ENCODE peak calls at places on chromosomes 3 and 15, in ten cellular contexts. P, Q, F, Y, L, O, J, G, E and Z are unnamed samples.

GRCh38 chr3:33482126-33482525 is 41.9 kb upstream of the UBP1 start:
- DNase-seq in P (no peak), Q (no peak), F (peak), Y (peak), L (no peak), O (peak), J (peak), G (no peak), E (no peak), Z (no peak)

GRCh38 chr3:17313746-17314145 is 428.7 kb downstream of the TBC1D5 start:
- DNase-seq in P (no peak), Q (no peak), F (no peak), Y (no peak), L (no peak), O (no peak), J (no peak), G (no peak), E (no peak), Z (no peak)

GRCh38 chr3:4980229-4981159 is 1.3 kb downstream of the BHLHE40 start:
- DNase-seq in P (peak), Q (peak), F (peak), Y (peak), L (peak), O (no peak), J (peak), G (peak), E (peak), Z (peak)

GRCh38 chr3:132911741-132912415 is 126.3 kb upstream of the TMEM108 start:
- DNase-seq in P (peak), Q (no peak), F (peak), Y (no peak), L (no peak), O (no peak), J (no peak), G (no peak), E (no peak), Z (no peak)

GRCh38 chr15:63196846-63197245 is 7.4 kb downstream of the RAB8B start:
- DNase-seq in P (no peak), Q (no peak), F (no peak), Y (no peak), L (no peak), O (peak), J (no peak), G (no peak), E (no peak), Z (no peak)

GRCh38 chr3:52444860-52445793 is at the start of gene SEMA3G:
- DNase-seq in P (peak), Q (peak), F (peak), Y (peak), L (peak), O (no peak), J (peak), G (no peak), E (peak), Z (peak)

GRCh38 chr15:40782609-40783227 is 12.9 kb downstream of the C15orf62 start:
- DNase-seq in P (no peak), Q (peak), F (no peak), Y (peak), L (peak), O (no peak), J (no peak), G (no peak), E (peak), Z (peak)

GRCh38 chr3:13223574-13224237 is 150.5 kb upstream of the IQSEC1 start:
- DNase-seq in P (no peak), Q (no peak), F (peak), Y (no peak), L (peak), O (no peak), J (no peak), G (no peak), E (no peak), Z (no peak)

GRCh38 chr15:73318463-73319351 is 50.1 kb downstream of the HCN4 start:
- DNase-seq in P (no peak), Q (no peak), F (no peak), Y (peak), L (peak), O (no peak), J (no peak), G (no peak), E (no peak), Z (peak)

GRCh38 chr3:39384665-39385000 is 1.5 kb downstream of the SLC25A38 start:
- DNase-seq in P (no peak), Q (no peak), F (no peak), Y (no peak), L (no peak), O (no peak), J (no peak), G (no peak), E (no peak), Z (no peak)

GRCh38 chr3:124751501-124751900 is 21.2 kb downstream of the UMPS start:
- DNase-seq in P (no peak), Q (no peak), F (no peak), Y (no peak), L (no peak), O (no peak), J (no peak), G (no peak), E (no peak), Z (no peak)

GRCh38 chr3:128824132-128824850 is 55.1 kb upstream of the ACAD9 start:
- DNase-seq in P (no peak), Q (peak), F (no peak), Y (no peak), L (no peak), O (no peak), J (no peak), G (no peak), E (no peak), Z (no peak)

GRCh38 chr15:71431345-71432336 is 316.4 kb downstream of the THSD4 start:
- DNase-seq in P (no peak), Q (no peak), F (no peak), Y (no peak), L (no peak), O (no peak), J (no peak), G (no peak), E (no peak), Z (no peak)

GRCh38 chr3:67349551-67350174 is 304.7 kb downstream of the SUCLG2 start:
- DNase-seq in P (peak), Q (no peak), F (no peak), Y (peak), L (no peak), O (no peak), J (peak), G (peak), E (no peak), Z (no peak)

GRCh38 chr15:40249477-40250303 is 10.8 kb downstream of the PAK6 start:
- DNase-seq in P (no peak), Q (peak), F (no peak), Y (peak), L (peak), O (no peak), J (peak), G (peak), E (no peak), Z (peak)

GRCh38 chr3:79361748-79362378 is 405.9 kb downstream of the ROBO1 start:
- DNase-seq in P (peak), Q (no peak), F (peak), Y (peak), L (no peak), O (no peak), J (peak), G (peak), E (no peak), Z (no peak)

GRCh38 chr3:18030371-18030870 is 288.0 kb upstream of the TBC1D5 start:
- DNase-seq in P (no peak), Q (no peak), F (no peak), Y (no peak), L (no peak), O (no peak), J (no peak), G (no peak), E (no peak), Z (no peak)

GRCh38 chr3:172598904-172599303 is 75.7 kb upstream of the TNFSF10 start:
- DNase-seq in P (no peak), Q (no peak), F (no peak), Y (no peak), L (no peak), O (no peak), J (no peak), G (no peak), E (no peak), Z (no peak)

GRCh38 chr3:159904455-159904854 is 84.2 kb upstream of the IL12A start:
- DNase-seq in P (no peak), Q (no peak), F (no peak), Y (no peak), L (no peak), O (no peak), J (no peak), G (no peak), E (no peak), Z (no peak)

GRCh38 chr3:153889905-153890334 is 231.3 kb upstream of the ARHGEF26 start:
- DNase-seq in P (no peak), Q (no peak), F (no peak), Y (no peak), L (no peak), O (no peak), J (no peak), G (no peak), E (no peak), Z (no peak)

GRCh38 chr3:196499061-196499460 is 4.5 kb downstream of the RNF168 start:
- DNase-seq in P (peak), Q (no peak), F (peak), Y (peak), L (no peak), O (no peak), J (peak), G (peak), E (no peak), Z (no peak)

GRCh38 chr3:108067768-108068167 is 23.1 kb downstream of the CD47 start:
- DNase-seq in P (no peak), Q (no peak), F (no peak), Y (peak), L (no peak), O (no peak), J (peak), G (no peak), E (no peak), Z (no peak)

GRCh38 chr3:6220361-6220957 is 640.5 kb upstream of the GRM7 start:
- DNase-seq in P (no peak), Q (no peak), F (no peak), Y (no peak), L (no peak), O (no peak), J (no peak), G (no peak), E (no peak), Z (no peak)

GRCh38 chr15:73983211-73983727 is 8.8 kb downstream of the STOML1 start:
- DNase-seq in P (peak), Q (peak), F (peak), Y (peak), L (no peak), O (peak), J (peak), G (peak), E (no peak), Z (peak)

GRCh38 chr3:146503459-146504202 is 34.3 kb upstream of the PLSCR2 start:
- DNase-seq in P (peak), Q (no peak), F (peak), Y (peak), L (no peak), O (peak), J (peak), G (peak), E (no peak), Z (peak)

GRCh38 chr3:15557511-15557946 is 36.0 kb upstream of the COLQ start:
- DNase-seq in P (peak), Q (no peak), F (peak), Y (peak), L (peak), O (no peak), J (peak), G (peak), E (peak), Z (no peak)

GRCh38 chr3:19190136-19190535 is 41.8 kb downstream of the KCNH8 start:
- DNase-seq in P (no peak), Q (no peak), F (no peak), Y (no peak), L (no peak), O (no peak), J (no peak), G (no peak), E (no peak), Z (no peak)

GRCh38 chr15:91456921-91457320 is 356.9 kb downstream of the SV2B start:
- DNase-seq in P (no peak), Q (no peak), F (no peak), Y (peak), L (no peak), O (no peak), J (peak), G (no peak), E (no peak), Z (no peak)

GRCh38 chr3:197516517-197516889 is 39.3 kb downstream of the BDH1 start:
- DNase-seq in P (peak), Q (no peak), F (peak), Y (peak), L (peak), O (peak), J (peak), G (peak), E (no peak), Z (peak)

GRCh38 chr3:115359507-115359906 is 212.4 kb upstream of the ZBTB20 start:
- DNase-seq in P (peak), Q (no peak), F (peak), Y (peak), L (no peak), O (no peak), J (peak), G (no peak), E (no peak), Z (no peak)

GRCh38 chr3:48514431-48515227 is 10.7 kb upstream of the SHISA5 start:
- DNase-seq in P (no peak), Q (no peak), F (no peak), Y (no peak), L (no peak), O (no peak), J (no peak), G (no peak), E (no peak), Z (no peak)

GRCh38 chr3:182094321-182094720 is 382.6 kb downstream of the SOX2 start:
- DNase-seq in P (no peak), Q (no peak), F (no peak), Y (no peak), L (no peak), O (no peak), J (no peak), G (no peak), E (no peak), Z (no peak)

GRCh38 chr3:196240424-196240823 is 24.1 kb downstream of the SLC51A start:
- DNase-seq in P (no peak), Q (no peak), F (no peak), Y (no peak), L (no peak), O (no peak), J (no peak), G (no peak), E (no peak), Z (no peak)

GRCh38 chr3:143306419-143306818 is 186.8 kb downstream of the CHST2 start:
- DNase-seq in P (no peak), Q (no peak), F (no peak), Y (no peak), L (peak), O (no peak), J (no peak), G (no peak), E (no peak), Z (no peak)

GRCh38 chr3:140459462-140459861 is 218.4 kb upstream of the TRIM42 start:
- DNase-seq in P (no peak), Q (no peak), F (no peak), Y (no peak), L (no peak), O (no peak), J (no peak), G (no peak), E (no peak), Z (no peak)

GRCh38 chr3:170337420-170337819 is 20.1 kb upstream of the SKIL start:
- DNase-seq in P (no peak), Q (no peak), F (no peak), Y (no peak), L (no peak), O (no peak), J (no peak), G (no peak), E (no peak), Z (no peak)

GRCh38 chr3:30282052-30282708 is 324.2 kb upstream of the TGFBR2 start:
- DNase-seq in P (peak), Q (no peak), F (peak), Y (peak), L (no peak), O (peak), J (peak), G (peak), E (no peak), Z (no peak)

GRCh38 chr3:170903123-170903522 is 5.3 kb downstream of the EIF5A2 start:
- DNase-seq in P (no peak), Q (no peak), F (no peak), Y (no peak), L (no peak), O (no peak), J (no peak), G (no peak), E (no peak), Z (no peak)

GRCh38 chr3:3665961-3666640 is 133.1 kb upstream of the LRRN1 start:
- DNase-seq in P (no peak), Q (peak), F (no peak), Y (no peak), L (peak), O (no peak), J (no peak), G (no peak), E (no peak), Z (no peak)

GRCh38 chr15:31607656-31608055 is 281.0 kb downstream of the KLF13 start:
- DNase-seq in P (no peak), Q (no peak), F (no peak), Y (no peak), L (no peak), O (no peak), J (peak), G (no peak), E (no peak), Z (no peak)

GRCh38 chr3:194367992-194368841 is 1.3 kb downstream of the LRRC15 start:
- DNase-seq in P (no peak), Q (no peak), F (no peak), Y (peak), L (no peak), O (no peak), J (peak), G (peak), E (no peak), Z (no peak)

GRCh38 chr3:194365978-194366490 is 3.5 kb downstream of the LRRC15 start:
- DNase-seq in P (no peak), Q (no peak), F (no peak), Y (no peak), L (no peak), O (no peak), J (no peak), G (no peak), E (no peak), Z (no peak)

GRCh38 chr3:194364314-194364651 is 5.3 kb downstream of the LRRC15 start:
- DNase-seq in P (no peak), Q (no peak), F (no peak), Y (no peak), L (no peak), O (no peak), J (no peak), G (no peak), E (no peak), Z (no peak)

GRCh38 chr3:194364652-194365434 is 4.7 kb downstream of the LRRC15 start:
- DNase-seq in P (peak), Q (peak), F (peak), Y (peak), L (no peak), O (peak), J (peak), G (peak), E (no peak), Z (no peak)

DNA sequence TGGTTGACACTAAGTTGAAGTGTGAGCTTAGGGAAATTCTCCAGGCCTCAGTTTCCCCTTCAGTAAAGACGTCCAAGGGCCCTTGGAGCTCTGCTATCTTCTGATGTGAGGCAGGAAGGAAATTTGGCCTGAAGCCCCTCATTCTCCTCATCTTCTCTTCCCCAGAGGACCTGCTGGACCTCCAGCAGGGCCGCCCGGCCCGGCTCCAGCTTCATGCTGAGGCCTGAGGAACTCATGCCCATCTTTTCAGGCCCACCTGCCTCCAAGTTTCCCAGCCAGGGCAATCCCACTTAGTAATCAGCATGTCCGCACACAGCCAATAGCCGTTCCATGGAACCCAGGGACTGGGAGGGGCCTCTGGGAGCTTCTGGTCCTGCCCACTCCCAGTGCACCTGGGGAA is 4.0 kb downstream of the LRRC15 start:
- DNase-seq in P (no peak), Q (no peak), F (no peak), Y (no peak), L (no peak), O (no peak), J (no peak), G (no peak), E (no peak), Z (no peak)
- H3K4me3 ChIP-seq in P (no peak), Q (no peak), F (no peak), Y (no peak), L (no peak), O (no peak), J (no peak), G (no peak), E (no peak), Z (no peak)

GRCh38 chr15:75695634-75696302 is 16.9 kb downstream of the CSPG4 start:
- DNase-seq in P (no peak), Q (no peak), F (no peak), Y (no peak), L (no peak), O (no peak), J (no peak), G (no peak), E (no peak), Z (no peak)

GRCh38 chr15:75696854-75697259 is 15.8 kb downstream of the CSPG4 start:
- DNase-seq in P (no peak), Q (no peak), F (no peak), Y (no peak), L (no peak), O (no peak), J (no peak), G (no peak), E (no peak), Z (no peak)

GRCh38 chr15:75697523-75698398 is 14.9 kb downstream of the CSPG4 start:
- DNase-seq in P (no peak), Q (no peak), F (no peak), Y (peak), L (no peak), O (no peak), J (no peak), G (no peak), E (no peak), Z (no peak)

GRCh38 chr15:75695206-75695605 is 17.4 kb downstream of the CSPG4 start:
- DNase-seq in P (no peak), Q (no peak), F (no peak), Y (no peak), L (no peak), O (no peak), J (no peak), G (no peak), E (no peak), Z (peak)

DNA sequence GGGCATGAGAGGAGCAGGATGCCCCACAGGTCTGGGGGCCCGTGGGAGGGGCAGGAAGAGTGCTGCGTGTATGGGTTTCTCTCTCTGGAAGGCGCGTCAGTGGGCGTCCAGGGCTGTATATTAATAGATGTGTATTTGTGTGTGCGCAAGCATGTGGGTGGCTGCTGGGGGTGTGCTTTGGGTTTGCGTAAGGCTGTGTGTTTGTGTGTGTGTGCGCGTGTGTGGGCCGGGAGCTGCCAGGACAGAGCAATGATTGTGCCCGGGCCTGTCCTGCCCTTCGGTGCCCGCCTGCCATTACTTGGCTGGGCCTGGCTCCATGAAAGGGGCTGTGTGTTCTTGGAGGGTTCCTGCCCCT is 16.4 kb downstream of the CSPG4 start:
- DNase-seq in P (no peak), Q (no peak), F (no peak), Y (no peak), L (no peak), O (no peak), J (no peak), G (peak), E (no peak), Z (peak)
- TF ChIP-seq CTCF in P (no peak), Q (no peak), F (no peak), Y (no peak), L (no peak), O (no peak), J (no peak), G (no peak), E (no peak), Z (no peak)

GRCh38 chr15:58742022-58742421 is 7.5 kb downstream of the ADAM10 start:
- DNase-seq in P (no peak), Q (no peak), F (no peak), Y (no peak), L (no peak), O (no peak), J (peak), G (no peak), E (no peak), Z (no peak)

GRCh38 chr15:58743161-58743502 is 6.4 kb downstream of the ADAM10 start:
- DNase-seq in P (no peak), Q (no peak), F (no peak), Y (no peak), L (no peak), O (no peak), J (no peak), G (no peak), E (no peak), Z (no peak)

GRCh38 chr15:58741032-58741431 is 8.5 kb downstream of the ADAM10 start:
- DNase-seq in P (no peak), Q (no peak), F (no peak), Y (no peak), L (no peak), O (no peak), J (no peak), G (no peak), E (no peak), Z (no peak)

GRCh38 chr15:58746174-58746573 is 3.3 kb downstream of the ADAM10 start:
- DNase-seq in P (no peak), Q (no peak), F (no peak), Y (no peak), L (no peak), O (no peak), J (no peak), G (no peak), E (no peak), Z (no peak)

GRCh38 chr15:58742424-58743160 is 6.9 kb downstream of the ADAM10 start:
- DNase-seq in P (peak), Q (no peak), F (peak), Y (peak), L (no peak), O (no peak), J (peak), G (peak), E (no peak), Z (no peak)
- H3K4me3 ChIP-seq in P (no peak), Q (no peak), F (no peak), Y (no peak), L (no peak), O (no peak), J (peak), G (no peak), E (no peak), Z (no peak)

GRCh38 chr3:49929333-49930240 is at the start of gene MON1A:
- DNase-seq in P (peak), Q (peak), F (peak), Y (peak), L (peak), O (no peak), J (peak), G (peak), E (peak), Z (peak)
- TF ChIP-seq CTCF in P (peak), Q (peak), F (peak), Y (peak), L (peak), O (peak), J (peak), G (peak), E (no peak), Z (peak)